ENCODE peak calls at places on chromosomes 13 and 19, in eight cellular contexts. J, V, N, W, P, K, L and Q are unnamed samples.

GRCh38 chr13:23500858-23501257 is 67.4 kb upstream of the SACS start:
- DNase-seq in J (no peak), V (no peak), N (no peak), W (no peak), P (peak), K (peak), L (no peak), Q (no peak)

GRCh38 chr19:29614780-29615179 is 8.7 kb downstream of the POP4 start:
- DNase-seq in J (no peak), V (no peak), N (no peak), W (no peak), P (no peak), K (no peak), L (no peak), Q (no peak)

GRCh38 chr13:112809332-112810310 is 119.8 kb downstream of the ATP11A start:
- DNase-seq in J (no peak), V (no peak), N (no peak), W (no peak), P (no peak), K (no peak), L (no peak), Q (no peak)

GRCh38 chr19:54035215-54036178 is 28.2 kb downstream of the VSTM1 start:
- DNase-seq in J (no peak), V (no peak), N (no peak), W (no peak), P (peak), K (peak), L (no peak), Q (no peak)

GRCh38 chr13:50129923-50130685 is 114.9 kb downstream of the KCNRG start:
- DNase-seq in J (peak), V (no peak), N (no peak), W (no peak), P (no peak), K (peak), L (no peak), Q (no peak)

GRCh38 chr13:73945871-73946270 is 188.3 kb downstream of the KLF12 start:
- DNase-seq in J (no peak), V (no peak), N (no peak), W (no peak), P (no peak), K (peak), L (peak), Q (no peak)

GRCh38 chr19:18594824-18595373 is 6.3 kb downstream of the REX1BD start:
- DNase-seq in J (no peak), V (no peak), N (no peak), W (no peak), P (no peak), K (no peak), L (no peak), Q (no peak)

GRCh38 chr19:55672418-55672817 is 2.6 kb upstream of the EPN1 start:
- DNase-seq in J (no peak), V (no peak), N (no peak), W (no peak), P (no peak), K (no peak), L (no peak), Q (no peak)

GRCh38 chr13:41668130-41668757 is 210.9 kb downstream of the RGCC start:
- DNase-seq in J (peak), V (no peak), N (peak), W (peak), P (peak), K (peak), L (peak), Q (peak)

GRCh38 chr19:29507081-29507860 is 18.5 kb upstream of the VSTM2B start:
- DNase-seq in J (no peak), V (no peak), N (no peak), W (no peak), P (no peak), K (no peak), L (no peak), Q (no peak)

GRCh38 chr19:39246951-39247669 is 1.5 kb downstream of the IFNL4 start:
- DNase-seq in J (no peak), V (no peak), N (peak), W (peak), P (no peak), K (no peak), L (peak), Q (no peak)

GRCh38 chr13:67366533-67366932 is 136.4 kb upstream of the PCDH9 start:
- DNase-seq in J (peak), V (no peak), N (no peak), W (no peak), P (no peak), K (peak), L (no peak), Q (no peak)